ENCODE peak calls at places on chromosome 16, in five cellular contexts. One of them, this sample, is unnamed.

GRCh38 chr16:82195917-82196494 is 26.0 kb upstream of the MPHOSPH6 start:
- DNase-seq in uterus: no peak
- DNase-seq in stomach: no peak
- DNase-seq in GM12878: no peak
- DNase-seq in HCT116: no peak
- DNase-seq in this sample: no peak

GRCh38 chr16:17470871-17471744 is at the start of gene XYLT1:
- DNase-seq in uterus: peak; percentile 77
- DNase-seq in stomach: peak; percentile 46
- DNase-seq in GM12878: no peak
- DNase-seq in HCT116: no peak
- DNase-seq in this sample: peak; percentile 61

GRCh38 chr16:48499822-48500440 is 110.0 kb downstream of the N4BP1 start:
- DNase-seq in uterus: peak; percentile 66
- DNase-seq in stomach: no peak
- DNase-seq in GM12878: no peak
- DNase-seq in HCT116: no peak
- DNase-seq in this sample: peak; percentile 66

GRCh38 chr16:84924339-84925091 is 86.8 kb downstream of the ZDHHC7 start:
- DNase-seq in uterus: peak; percentile 90
- DNase-seq in stomach: no peak
- DNase-seq in GM12878: no peak
- DNase-seq in HCT116: no peak
- DNase-seq in this sample: no peak

GRCh38 chr16:55703003-55704001 is 47.5 kb downstream of the SLC6A2 start:
- DNase-seq in uterus: no peak
- DNase-seq in stomach: no peak
- DNase-seq in GM12878: no peak
- DNase-seq in HCT116: peak; percentile 54
- DNase-seq in this sample: peak; percentile 50

GRCh38 chr16:81666102-81666501 is 113.0 kb upstream of the PLCG2 start:
- DNase-seq in uterus: no peak
- DNase-seq in stomach: no peak
- DNase-seq in GM12878: no peak
- DNase-seq in HCT116: no peak
- DNase-seq in this sample: no peak

GRCh38 chr16:57265850-57266530 is 18.5 kb downstream of the PLLP start:
- DNase-seq in uterus: peak; percentile 50
- DNase-seq in stomach: peak; percentile 93
- DNase-seq in GM12878: no peak
- DNase-seq in HCT116: no peak
- DNase-seq in this sample: peak; percentile 93

GRCh38 chr16:23171234-23171948 is 11.2 kb upstream of the SCNN1G start:
- DNase-seq in uterus: no peak
- DNase-seq in stomach: no peak
- DNase-seq in GM12878: no peak
- DNase-seq in HCT116: no peak
- DNase-seq in this sample: no peak

GRCh38 chr16:48432136-48432535 is 46.9 kb upstream of the SIAH1 start:
- DNase-seq in uterus: no peak
- DNase-seq in stomach: no peak
- DNase-seq in GM12878: peak; percentile 48
- DNase-seq in HCT116: no peak
- DNase-seq in this sample: no peak

GRCh38 chr16:84124529-84125073 is 7.9 kb upstream of the MBTPS1 start:
- DNase-seq in uterus: no peak
- DNase-seq in stomach: no peak
- DNase-seq in GM12878: no peak
- DNase-seq in HCT116: no peak
- DNase-seq in this sample: no peak

GRCh38 chr16:55294947-55295346 is 29.1 kb upstream of the IRX6 start:
- DNase-seq in uterus: no peak
- DNase-seq in stomach: no peak
- DNase-seq in GM12878: no peak
- DNase-seq in HCT116: no peak
- DNase-seq in this sample: no peak

GRCh38 chr16:11240636-11241473 is 15.1 kb downstream of the SOCS1 start:
- DNase-seq in uterus: no peak
- DNase-seq in stomach: peak; percentile 61
- DNase-seq in GM12878: no peak
- DNase-seq in HCT116: no peak
- DNase-seq in this sample: no peak

GRCh38 chr16:72986011-72986410 is 61.9 kb downstream of the ZFHX3 start:
- DNase-seq in uterus: peak; percentile 51
- DNase-seq in stomach: no peak
- DNase-seq in GM12878: no peak
- DNase-seq in HCT116: no peak
- DNase-seq in this sample: peak; percentile 49

GRCh38 chr16:49491736-49492089 is 118.1 kb downstream of the C16orf78 start:
- DNase-seq in uterus: peak; percentile 34
- DNase-seq in stomach: no peak
- DNase-seq in GM12878: no peak
- DNase-seq in HCT116: peak; percentile 15
- DNase-seq in this sample: peak; percentile 59

GRCh38 chr16:85057948-85058347 is 30.4 kb downstream of the KIAA0513 start:
- DNase-seq in uterus: no peak
- DNase-seq in stomach: no peak
- DNase-seq in GM12878: peak; percentile 59
- DNase-seq in HCT116: no peak
- DNase-seq in this sample: no peak

GRCh38 chr16:49868164-49868668 is 12.3 kb upstream of the ZNF423 start:
- DNase-seq in uterus: no peak
- DNase-seq in stomach: no peak
- DNase-seq in GM12878: no peak
- DNase-seq in HCT116: no peak
- DNase-seq in this sample: no peak

GRCh38 chr16:23949630-23950290 is 114.0 kb downstream of the PRKCB start:
- DNase-seq in uterus: no peak
- DNase-seq in stomach: peak; percentile 50
- DNase-seq in GM12878: peak; percentile 28
- DNase-seq in HCT116: no peak
- DNase-seq in this sample: no peak

GRCh38 chr16:79897444-79898146 is 297.1 kb upstream of the MAF start:
- DNase-seq in uterus: peak; percentile 34
- DNase-seq in stomach: no peak
- DNase-seq in GM12878: no peak
- DNase-seq in HCT116: no peak
- DNase-seq in this sample: no peak

GRCh38 chr16:74315059-74315458 is 18.4 kb downstream of the PSMD7 start:
- DNase-seq in uterus: no peak
- DNase-seq in stomach: no peak
- DNase-seq in GM12878: no peak
- DNase-seq in HCT116: no peak
- DNase-seq in this sample: no peak

GRCh38 chr16:52573365-52574104 is 26.6 kb upstream of the TOX3 start:
- DNase-seq in uterus: no peak
- DNase-seq in stomach: peak; percentile 57
- DNase-seq in GM12878: no peak
- DNase-seq in HCT116: no peak
- DNase-seq in this sample: peak; percentile 19

GRCh38 chr16:70788668-70789161 is 12.2 kb downstream of the VAC14 start:
- DNase-seq in uterus: no peak
- DNase-seq in stomach: no peak
- DNase-seq in GM12878: no peak
- DNase-seq in HCT116: no peak
- DNase-seq in this sample: no peak

DNA sequence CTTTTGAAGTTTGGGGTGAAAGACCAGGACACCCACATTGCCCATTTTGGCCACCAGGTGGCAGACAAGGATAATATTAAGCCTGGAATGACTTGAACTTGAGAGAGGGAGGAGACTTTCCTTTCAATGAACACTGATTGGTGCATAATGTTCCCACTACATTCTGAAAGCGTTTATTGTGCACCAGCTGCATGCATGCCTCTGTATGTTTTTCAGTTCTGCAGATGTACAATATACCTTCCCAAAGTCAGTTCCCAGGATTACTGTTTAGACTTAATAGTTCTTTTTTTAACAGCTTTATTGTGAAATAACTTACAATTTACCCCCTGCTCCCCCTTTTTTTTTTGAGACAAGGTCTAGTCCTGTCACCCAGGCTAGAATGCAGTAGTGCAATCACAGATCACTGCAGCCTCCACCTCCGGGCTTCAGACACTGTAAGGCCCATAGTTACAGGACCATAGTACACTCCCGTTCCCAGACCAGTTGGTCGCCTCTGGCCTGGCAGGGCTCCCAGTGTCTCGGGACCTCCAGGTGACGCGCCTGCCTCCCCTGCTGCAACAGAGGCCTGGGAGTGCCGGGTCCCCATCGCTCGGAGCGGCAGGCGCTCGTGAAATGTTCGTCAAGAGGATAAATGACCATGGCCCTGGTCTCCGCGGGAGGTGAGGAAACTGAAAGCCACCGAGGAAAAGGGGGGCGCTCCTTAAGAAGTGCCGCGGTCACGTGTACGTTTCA is 12.2 kb downstream of the CES2 start:
- DNase-seq in uterus: peak; percentile 82
- DNase-seq in stomach: peak; percentile 89
- DNase-seq in GM12878: peak; percentile 72
- DNase-seq in HCT116: peak; percentile 81
- DNase-seq in this sample: peak; percentile 80
- TF ChIP-seq POLR2A in uterus: no peak
- TF ChIP-seq POLR2A in stomach: no peak
- TF ChIP-seq POLR2A in GM12878: no peak
- TF ChIP-seq POLR2A in HCT116: no peak
- TF ChIP-seq POLR2A in this sample: no peak

GRCh38 chr16:30413116-30413806 is 5.9 kb downstream of the ZNF771 start:
- DNase-seq in uterus: no peak
- DNase-seq in stomach: no peak
- DNase-seq in GM12878: no peak
- DNase-seq in HCT116: no peak
- DNase-seq in this sample: no peak
- H3K36me3 ChIP-seq in uterus: no peaks in the 10 kb centered on the region
- H3K36me3 ChIP-seq in stomach: peaks cover 30% of the 10 kb centered on the region
- H3K36me3 ChIP-seq in GM12878: no peaks in the 10 kb centered on the region
- H3K36me3 ChIP-seq in HCT116: peaks cover 26% of the 10 kb centered on the region
- H3K36me3 ChIP-seq in this sample: no peaks in the 10 kb centered on the region

DNA sequence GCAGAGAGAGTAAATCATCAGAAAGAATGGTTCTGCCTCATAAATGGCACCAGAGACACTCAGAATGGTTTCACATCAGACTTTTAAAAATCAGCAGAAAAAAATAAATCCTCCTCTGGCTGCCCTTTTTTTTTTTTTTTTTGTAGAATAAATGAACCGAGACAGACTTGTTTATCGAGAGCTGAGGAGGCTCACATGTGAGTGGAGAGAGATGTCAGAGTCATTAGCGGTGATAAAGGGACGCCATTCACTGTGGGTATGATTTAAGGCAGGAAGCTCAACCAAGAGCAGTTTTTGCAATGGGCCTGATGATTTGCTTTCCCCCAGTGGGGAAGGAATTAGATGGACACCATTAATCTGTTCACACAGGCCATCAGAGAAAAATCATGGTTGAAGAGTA is 62.5 kb downstream of the CPPED1 start:
- DNase-seq in uterus: no peak
- DNase-seq in stomach: no peak
- DNase-seq in GM12878: no peak
- DNase-seq in HCT116: no peak
- DNase-seq in this sample: no peak
- H3K27me3 ChIP-seq in uterus: no peaks in the 10 kb centered on the region
- H3K27me3 ChIP-seq in stomach: no peaks in the 10 kb centered on the region
- H3K27me3 ChIP-seq in GM12878: no peaks in the 10 kb centered on the region
- H3K27me3 ChIP-seq in HCT116: no peaks in the 10 kb centered on the region
- H3K27me3 ChIP-seq in this sample: no peaks in the 10 kb centered on the region

GRCh38 chr16:2530629-2531318 is 434 bp downstream of the CEMP1 start:
- DNase-seq in uterus: peak; percentile 22
- DNase-seq in stomach: no peak
- DNase-seq in GM12878: no peak
- DNase-seq in HCT116: no peak
- DNase-seq in this sample: no peak

GRCh38 chr16:2531371-2531695 is at the start of gene CEMP1:
- DNase-seq in uterus: no peak
- DNase-seq in stomach: no peak
- DNase-seq in GM12878: no peak
- DNase-seq in HCT116: no peak
- DNase-seq in this sample: no peak

GRCh38 chr16:2533912-2534311 is 2.7 kb upstream of the CEMP1 start:
- DNase-seq in uterus: no peak
- DNase-seq in stomach: no peak
- DNase-seq in GM12878: no peak
- DNase-seq in HCT116: no peak
- DNase-seq in this sample: no peak

GRCh38 chr16:2531696-2532493 is 687 bp upstream of the CEMP1 start:
- DNase-seq in uterus: peak; percentile 98
- DNase-seq in stomach: peak; percentile 99
- DNase-seq in GM12878: peak; percentile 84
- DNase-seq in HCT116: peak; percentile 91
- DNase-seq in this sample: peak; percentile 98

GRCh38 chr16:2532494-2533141 is 1.4 kb upstream of the CEMP1 start:
- DNase-seq in uterus: peak; percentile 73
- DNase-seq in stomach: peak; percentile 88
- DNase-seq in GM12878: peak; percentile 39
- DNase-seq in HCT116: peak; percentile 64
- DNase-seq in this sample: peak; percentile 88
- TF ChIP-seq POLR2A in uterus: no peak
- TF ChIP-seq POLR2A in stomach: no peak
- TF ChIP-seq POLR2A in GM12878: peak; percentile 46
- TF ChIP-seq POLR2A in HCT116: no peak
- TF ChIP-seq POLR2A in this sample: peak; percentile 64

This sample was measured in prostate gland.